ENCODE peak calls at places on chromosomes 3 and 15, in seven cellular contexts. One of them, this sample, is unnamed.

GRCh38 chr3:108001457-108001856 is 89.4 kb downstream of the CD47 start:
- DNase-seq in brain microvascular endothelial cell: no peak
- DNase-seq in A549: no peak
- DNase-seq in IMR-90: peak
- DNase-seq in left ventricle myocardium inferior: no peak
- DNase-seq in esophagus squamous epithelium: no peak
- DNase-seq in foreskin fibroblast: peak
- DNase-seq in this sample: peak

GRCh38 chr15:76340198-76340801 is 3.7 kb downstream of the ISL2 start:
- DNase-seq in brain microvascular endothelial cell: no peak
- DNase-seq in A549: no peak
- DNase-seq in IMR-90: no peak
- DNase-seq in left ventricle myocardium inferior: no peak
- DNase-seq in esophagus squamous epithelium: no peak
- DNase-seq in foreskin fibroblast: peak
- DNase-seq in this sample: peak

GRCh38 chr3:98628317-98628716 is 34.9 kb upstream of the CPOX start:
- DNase-seq in brain microvascular endothelial cell: no peak
- DNase-seq in A549: no peak
- DNase-seq in IMR-90: no peak
- DNase-seq in left ventricle myocardium inferior: no peak
- DNase-seq in esophagus squamous epithelium: no peak
- DNase-seq in foreskin fibroblast: no peak
- DNase-seq in this sample: no peak

GRCh38 chr15:51108933-51109550 is 14.3 kb upstream of the TNFAIP8L3 start:
- DNase-seq in brain microvascular endothelial cell: peak
- DNase-seq in A549: no peak
- DNase-seq in IMR-90: peak
- DNase-seq in left ventricle myocardium inferior: no peak
- DNase-seq in esophagus squamous epithelium: no peak
- DNase-seq in foreskin fibroblast: peak
- DNase-seq in this sample: peak

GRCh38 chr15:33068531-33068990 is 126.0 kb downstream of the FMN1 start:
- DNase-seq in brain microvascular endothelial cell: no peak
- DNase-seq in A549: peak
- DNase-seq in IMR-90: no peak
- DNase-seq in left ventricle myocardium inferior: peak
- DNase-seq in esophagus squamous epithelium: no peak
- DNase-seq in foreskin fibroblast: peak
- DNase-seq in this sample: peak

GRCh38 chr3:72411843-72412242 is 436.4 kb downstream of the SHQ1 start:
- DNase-seq in brain microvascular endothelial cell: no peak
- DNase-seq in A549: no peak
- DNase-seq in IMR-90: no peak
- DNase-seq in left ventricle myocardium inferior: no peak
- DNase-seq in esophagus squamous epithelium: no peak
- DNase-seq in foreskin fibroblast: peak
- DNase-seq in this sample: no peak

GRCh38 chr3:30826381-30827061 is 67.9 kb downstream of the GADL1 start:
- DNase-seq in brain microvascular endothelial cell: no peak
- DNase-seq in A549: no peak
- DNase-seq in IMR-90: no peak
- DNase-seq in left ventricle myocardium inferior: no peak
- DNase-seq in esophagus squamous epithelium: no peak
- DNase-seq in foreskin fibroblast: peak
- DNase-seq in this sample: no peak

GRCh38 chr3:133964547-133964946 is 65.2 kb downstream of the SLCO2A1 start:
- DNase-seq in brain microvascular endothelial cell: no peak
- DNase-seq in A549: peak
- DNase-seq in IMR-90: no peak
- DNase-seq in left ventricle myocardium inferior: no peak
- DNase-seq in esophagus squamous epithelium: no peak
- DNase-seq in foreskin fibroblast: no peak
- DNase-seq in this sample: no peak

GRCh38 chr3:38575279-38575843 is 74.1 kb downstream of the SCN5A start:
- DNase-seq in brain microvascular endothelial cell: no peak
- DNase-seq in A549: no peak
- DNase-seq in IMR-90: no peak
- DNase-seq in left ventricle myocardium inferior: no peak
- DNase-seq in esophagus squamous epithelium: no peak
- DNase-seq in foreskin fibroblast: peak
- DNase-seq in this sample: no peak

GRCh38 chr3:45701167-45701867 is 12.1 kb downstream of the SACM1L start:
- DNase-seq in brain microvascular endothelial cell: no peak
- DNase-seq in A549: no peak
- DNase-seq in IMR-90: no peak
- DNase-seq in left ventricle myocardium inferior: no peak
- DNase-seq in esophagus squamous epithelium: no peak
- DNase-seq in foreskin fibroblast: no peak
- DNase-seq in this sample: no peak

GRCh38 chr15:81337713-81338157 is 13.8 kb upstream of the STARD5 start:
- DNase-seq in brain microvascular endothelial cell: peak
- DNase-seq in A549: no peak
- DNase-seq in IMR-90: no peak
- DNase-seq in left ventricle myocardium inferior: no peak
- DNase-seq in esophagus squamous epithelium: no peak
- DNase-seq in foreskin fibroblast: peak
- DNase-seq in this sample: no peak

GRCh38 chr3:104564045-104564643 is 802.6 kb upstream of the ALCAM start:
- DNase-seq in brain microvascular endothelial cell: peak
- DNase-seq in A549: peak
- DNase-seq in IMR-90: peak
- DNase-seq in left ventricle myocardium inferior: no peak
- DNase-seq in esophagus squamous epithelium: no peak
- DNase-seq in foreskin fibroblast: peak
- DNase-seq in this sample: peak
- TF ChIP-seq CTCF in brain microvascular endothelial cell: peak
- TF ChIP-seq CTCF in A549: peak
- TF ChIP-seq CTCF in IMR-90: peak
- TF ChIP-seq CTCF in left ventricle myocardium inferior: peak
- TF ChIP-seq CTCF in esophagus squamous epithelium: peak
- TF ChIP-seq CTCF in foreskin fibroblast: peak
- TF ChIP-seq CTCF in this sample: peak

GRCh38 chr15:59026207-59026606 is 38.7 kb downstream of the RNF111 start:
- DNase-seq in brain microvascular endothelial cell: no peak
- DNase-seq in A549: no peak
- DNase-seq in IMR-90: no peak
- DNase-seq in left ventricle myocardium inferior: no peak
- DNase-seq in esophagus squamous epithelium: no peak
- DNase-seq in foreskin fibroblast: no peak
- DNase-seq in this sample: no peak

GRCh38 chr15:59028387-59028955 is 41.0 kb downstream of the RNF111 start:
- DNase-seq in brain microvascular endothelial cell: no peak
- DNase-seq in A549: no peak
- DNase-seq in IMR-90: no peak
- DNase-seq in left ventricle myocardium inferior: no peak
- DNase-seq in esophagus squamous epithelium: no peak
- DNase-seq in foreskin fibroblast: no peak
- DNase-seq in this sample: no peak

GRCh38 chr15:59035157-59035556 is 47.7 kb downstream of the RNF111 start:
- DNase-seq in brain microvascular endothelial cell: no peak
- DNase-seq in A549: no peak
- DNase-seq in IMR-90: no peak
- DNase-seq in left ventricle myocardium inferior: no peak
- DNase-seq in esophagus squamous epithelium: no peak
- DNase-seq in foreskin fibroblast: no peak
- DNase-seq in this sample: no peak

DNA sequence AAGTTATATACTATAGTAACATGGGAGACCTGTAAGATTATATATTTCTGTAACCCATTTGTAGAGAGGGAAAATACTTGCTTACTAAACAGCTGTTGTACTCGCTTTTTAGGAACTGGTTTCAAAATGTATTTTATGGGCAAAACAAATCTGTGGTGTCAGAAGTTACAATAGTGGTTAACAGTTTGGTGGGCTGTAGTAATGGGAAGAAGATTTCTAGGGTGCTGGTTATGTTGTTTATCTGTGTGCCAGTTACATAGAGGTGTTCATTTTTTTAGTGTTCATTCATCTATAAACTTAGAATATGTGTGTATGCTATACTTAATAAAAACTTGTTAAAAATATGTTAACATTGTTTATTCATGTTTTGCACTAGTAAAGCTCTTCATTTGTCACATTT is 42.1 kb downstream of the RNF111 start:
- DNase-seq in brain microvascular endothelial cell: no peak
- DNase-seq in A549: no peak
- DNase-seq in IMR-90: no peak
- DNase-seq in left ventricle myocardium inferior: no peak
- DNase-seq in esophagus squamous epithelium: no peak
- DNase-seq in foreskin fibroblast: no peak
- DNase-seq in this sample: no peak
- TF ChIP-seq CTCF in brain microvascular endothelial cell: no peak
- TF ChIP-seq CTCF in A549: no peak
- TF ChIP-seq CTCF in IMR-90: no peak
- TF ChIP-seq CTCF in left ventricle myocardium inferior: no peak
- TF ChIP-seq CTCF in esophagus squamous epithelium: no peak
- TF ChIP-seq CTCF in foreskin fibroblast: no peak
- TF ChIP-seq CTCF in this sample: no peak

DNA sequence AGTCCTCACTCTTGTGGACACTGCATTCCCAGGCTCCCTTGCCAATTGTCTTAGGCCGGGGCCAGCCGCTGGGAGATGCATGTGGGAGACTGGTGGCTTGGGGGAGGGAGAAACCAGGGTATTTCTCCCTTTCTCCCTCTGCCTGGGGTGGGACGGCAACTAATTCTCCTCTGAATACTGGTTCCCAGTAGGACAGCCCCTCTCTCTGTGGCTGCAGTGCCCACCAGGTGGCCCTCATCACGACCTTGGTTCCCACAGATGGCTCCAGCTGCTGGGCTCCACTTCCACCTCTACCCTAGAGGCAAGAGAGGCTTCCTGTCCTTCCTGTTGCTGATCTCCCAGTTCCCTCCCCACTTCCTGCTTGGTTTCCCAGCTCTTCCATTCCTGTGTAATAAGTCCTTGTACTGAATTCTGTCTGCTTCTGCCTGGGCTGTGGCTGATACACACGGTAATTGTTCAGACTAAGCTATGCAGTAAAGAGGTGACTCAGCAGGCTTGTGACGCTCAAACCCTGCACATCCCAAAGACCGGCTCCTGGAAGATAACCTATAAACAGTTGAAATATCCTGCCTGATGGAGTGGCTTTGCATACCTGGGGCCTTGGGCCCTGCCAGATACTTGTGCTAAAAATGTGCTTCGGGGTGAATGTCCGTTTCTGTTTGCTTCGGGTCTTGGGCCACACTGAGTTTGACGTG is 20.4 kb upstream of the COPG1 start:
- DNase-seq in brain microvascular endothelial cell: peak
- DNase-seq in A549: no peak
- DNase-seq in IMR-90: peak
- DNase-seq in left ventricle myocardium inferior: peak
- DNase-seq in esophagus squamous epithelium: no peak
- DNase-seq in foreskin fibroblast: peak
- DNase-seq in this sample: peak
- TF ChIP-seq CTCF in brain microvascular endothelial cell: peak
- TF ChIP-seq CTCF in A549: no peak
- TF ChIP-seq CTCF in IMR-90: peak
- TF ChIP-seq CTCF in left ventricle myocardium inferior: peak
- TF ChIP-seq CTCF in esophagus squamous epithelium: no peak
- TF ChIP-seq CTCF in foreskin fibroblast: no peak
- TF ChIP-seq CTCF in this sample: peak

DNA sequence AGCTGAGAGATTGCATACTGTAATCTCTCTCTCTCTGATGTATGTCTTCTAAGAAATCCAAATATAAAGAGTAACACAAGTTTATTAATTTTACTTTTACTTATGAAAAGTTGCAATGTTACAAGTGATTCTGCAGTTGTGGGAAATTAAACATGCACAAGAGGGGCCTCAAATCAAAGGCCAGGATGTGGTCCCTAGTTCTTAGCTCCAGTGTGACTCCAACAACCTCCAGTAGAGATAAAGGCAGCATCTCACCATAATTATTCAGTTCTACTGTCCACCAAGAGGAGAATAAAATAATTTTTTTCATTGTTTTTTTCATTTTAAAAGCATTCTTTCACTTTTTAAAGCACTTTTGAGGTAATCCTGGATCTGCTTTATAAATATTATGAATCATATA is 223.3 kb downstream of the RAP2B start:
- DNase-seq in brain microvascular endothelial cell: no peak
- DNase-seq in A549: no peak
- DNase-seq in IMR-90: no peak
- DNase-seq in left ventricle myocardium inferior: no peak
- DNase-seq in esophagus squamous epithelium: no peak
- DNase-seq in foreskin fibroblast: no peak
- DNase-seq in this sample: no peak
- TF ChIP-seq CTCF in brain microvascular endothelial cell: no peak
- TF ChIP-seq CTCF in A549: no peak
- TF ChIP-seq CTCF in IMR-90: no peak
- TF ChIP-seq CTCF in left ventricle myocardium inferior: no peak
- TF ChIP-seq CTCF in esophagus squamous epithelium: no peak
- TF ChIP-seq CTCF in foreskin fibroblast: no peak
- TF ChIP-seq CTCF in this sample: no peak